ENCODE peak calls at places on chromosome 16, in four cellular contexts. D is RCC 7860; Q is transverse colon; J is activated naive CD4-positive, alpha-beta T cell treated with anti-CD3 and anti-CD28 coated beads for 36 hours. I is an unnamed sample.

GRCh38 chr16:67964477-67965131 is 3.8 kb downstream of the SLC12A4 start:
- DNase-seq in D (no peak), Q (no peak), J (no peak), I (no peak)

GRCh38 chr16:12231666-12232065 is 255.1 kb downstream of the SNX29 start:
- DNase-seq in D (no peak), Q (no peak), J (no peak), I (no peak)

GRCh38 chr16:88385831-88386815 is 3.4 kb downstream of the ZNF469 start:
- DNase-seq in D (no peak), Q (no peak), J (no peak), I (no peak)

GRCh38 chr16:26963109-26963508 is 103.6 kb upstream of the C16orf82 start:
- DNase-seq in D (no peak), Q (peak), J (peak), I (peak)

GRCh38 chr16:72877374-72878028 is 170.4 kb downstream of the ZFHX3 start:
- DNase-seq in D (peak), Q (no peak), J (no peak), I (no peak)

GRCh38 chr16:81261049-81261648 is 22.7 kb downstream of the BCO1 start:
- DNase-seq in D (peak), Q (no peak), J (peak), I (peak)

GRCh38 chr16:3017806-3018506 is at the start of gene CLDN6:
- DNase-seq in D (no peak), Q (peak), J (peak), I (peak)

GRCh38 chr16:57798953-57799618 is 3.2 kb downstream of the KIFC3 start:
- DNase-seq in D (no peak), Q (no peak), J (no peak), I (peak)

GRCh38 chr16:64459821-64460220 is 662.0 kb downstream of the CDH11 start:
- DNase-seq in D (no peak), Q (no peak), J (no peak), I (no peak)

GRCh38 chr16:50800074-50800473 is 58.2 kb downstream of the CYLD start:
- DNase-seq in D (no peak), Q (no peak), J (no peak), I (peak)

GRCh38 chr16:57842606-57843005 is 40.3 kb upstream of the KIFC3 start:
- DNase-seq in D (peak), Q (no peak), J (no peak), I (no peak)

GRCh38 chr16:65793781-65794180 is 572.7 kb upstream of the CDH5 start:
- DNase-seq in D (no peak), Q (no peak), J (no peak), I (no peak)

GRCh38 chr16:57606847-57607501 is 21.5 kb upstream of the ADGRG1 start:
- DNase-seq in D (no peak), Q (peak), J (no peak), I (no peak)

GRCh38 chr16:57676624-57677085 is 8.5 kb downstream of the ADGRG3 start:
- DNase-seq in D (no peak), Q (no peak), J (no peak), I (no peak)

GRCh38 chr16:78528265-78528664 is 428.8 kb downstream of the WWOX start:
- DNase-seq in D (no peak), Q (no peak), J (no peak), I (no peak)

GRCh38 chr16:14278749-14279148 is 207.6 kb downstream of the MRTFB start:
- DNase-seq in D (no peak), Q (no peak), J (no peak), I (no peak)

GRCh38 chr16:67931712-67932461 is at the start of gene CTRL:
- DNase-seq in D (no peak), Q (no peak), J (no peak), I (no peak)

GRCh38 chr16:64830653-64831052 is 291.2 kb downstream of the CDH11 start:
- DNase-seq in D (no peak), Q (no peak), J (no peak), I (no peak)

GRCh38 chr16:90022209-90023077 is 3.2 kb upstream of the DBNDD1 start:
- DNase-seq in D (peak), Q (peak), J (peak), I (peak)

GRCh38 chr16:23302045-23302956 is at the start of gene SCNN1B:
- DNase-seq in D (no peak), Q (peak), J (no peak), I (no peak)

GRCh38 chr16:85169333-85170065 is 57.2 kb upstream of the CIBAR2 start:
- DNase-seq in D (no peak), Q (no peak), J (no peak), I (peak)

GRCh38 chr16:58365623-58366022 is 26.6 kb upstream of the GINS3 start:
- DNase-seq in D (no peak), Q (no peak), J (no peak), I (no peak)

GRCh38 chr16:1863681-1864460 is 8.1 kb downstream of the MEIOB start:
- DNase-seq in D (no peak), Q (no peak), J (no peak), I (peak)

GRCh38 chr16:67666538-67667433 is at the start of the genes C16orf86 and ENKD1:
- DNase-seq in D (peak), Q (peak), J (peak), I (peak)

GRCh38 chr16:78388920-78389564 is 289.6 kb downstream of the WWOX start:
- DNase-seq in D (no peak), Q (no peak), J (no peak), I (no peak)

GRCh38 chr16:15775209-15775608 is 81.6 kb downstream of the MYH11 start:
- DNase-seq in D (peak), Q (no peak), J (no peak), I (peak)

GRCh38 chr16:66844342-66845079 is at the start of gene CA7:
- DNase-seq in D (no peak), Q (no peak), J (no peak), I (no peak)

GRCh38 chr16:53737563-53737962 is 33.6 kb downstream of the FTO start:
- DNase-seq in D (no peak), Q (no peak), J (no peak), I (no peak)

GRCh38 chr16:81457326-81458133 is 12.9 kb downstream of the CMIP start:
- DNase-seq in D (peak), Q (no peak), J (no peak), I (no peak)

GRCh38 chr16:884232-884631 is 83.7 kb upstream of the GNG13 start:
- DNase-seq in D (no peak), Q (no peak), J (no peak), I (no peak)

GRCh38 chr16:64858076-64858475 is 263.8 kb downstream of the CDH11 start:
- DNase-seq in D (no peak), Q (no peak), J (no peak), I (no peak)

GRCh38 chr16:2959206-2959605 is 4.9 kb upstream of the KREMEN2 start:
- DNase-seq in D (no peak), Q (peak), J (no peak), I (no peak)

GRCh38 chr16:88785106-88785924 is at the start of gene PIEZO1:
- DNase-seq in D (peak), Q (peak), J (peak), I (peak)

GRCh38 chr16:30010817-30011504 is at the start of gene DOC2A:
- DNase-seq in D (no peak), Q (no peak), J (peak), I (peak)

GRCh38 chr16:55340445-55340844 is 16.4 kb downstream of the IRX6 start:
- DNase-seq in D (no peak), Q (no peak), J (no peak), I (no peak)

GRCh38 chr16:12412890-12413289 is 390.8 kb downstream of the CPPED1 start:
- DNase-seq in D (no peak), Q (no peak), J (no peak), I (no peak)

GRCh38 chr16:89197633-89198416 is 2.5 kb downstream of the SLC22A31 start:
- DNase-seq in D (no peak), Q (no peak), J (no peak), I (no peak)

GRCh38 chr16:68257906-68258800 is 6.2 kb upstream of the SLC7A6 start:
- DNase-seq in D (peak), Q (peak), J (no peak), I (no peak)